ENCODE peak calls at places on chromosomes 3 and 15, in eight cellular contexts. One of them, this sample, is unnamed.

GRCh38 chr3:138493804-138494606 is 59.6 kb downstream of the ESYT3 start:
- DNase-seq in GM23338: no peak
- DNase-seq in HepG2: no peak
- DNase-seq in HCT116: no peak
- DNase-seq in A549: peak
- DNase-seq in SK-N-SH: no peak
- DNase-seq in K562: no peak
- DNase-seq in Panc1: peak
- DNase-seq in this sample: peak

GRCh38 chr3:72265250-72265649 is 480.3 kb upstream of the PROK2 start:
- DNase-seq in GM23338: peak
- DNase-seq in HepG2: no peak
- DNase-seq in HCT116: peak
- DNase-seq in A549: no peak
- DNase-seq in SK-N-SH: no peak
- DNase-seq in K562: peak
- DNase-seq in Panc1: no peak
- DNase-seq in this sample: no peak

GRCh38 chr15:35196273-35196672 is 111.2 kb upstream of the NANOGP8 start:
- DNase-seq in GM23338: peak
- DNase-seq in HepG2: no peak
- DNase-seq in HCT116: no peak
- DNase-seq in A549: no peak
- DNase-seq in SK-N-SH: no peak
- DNase-seq in K562: no peak
- DNase-seq in Panc1: no peak
- DNase-seq in this sample: no peak

GRCh38 chr15:63319065-63319464 is 41.7 kb downstream of the APH1B start:
- DNase-seq in GM23338: no peak
- DNase-seq in HepG2: no peak
- DNase-seq in HCT116: no peak
- DNase-seq in A549: no peak
- DNase-seq in SK-N-SH: no peak
- DNase-seq in K562: no peak
- DNase-seq in Panc1: no peak
- DNase-seq in this sample: no peak

GRCh38 chr3:28376424-28376823 is 27.8 kb upstream of the AZI2 start:
- DNase-seq in GM23338: no peak
- DNase-seq in HepG2: no peak
- DNase-seq in HCT116: no peak
- DNase-seq in A549: no peak
- DNase-seq in SK-N-SH: no peak
- DNase-seq in K562: no peak
- DNase-seq in Panc1: no peak
- DNase-seq in this sample: peak

GRCh38 chr3:168040624-168041208 is 55.0 kb downstream of the GOLIM4 start:
- DNase-seq in GM23338: peak
- DNase-seq in HepG2: peak
- DNase-seq in HCT116: peak
- DNase-seq in A549: peak
- DNase-seq in SK-N-SH: peak
- DNase-seq in K562: no peak
- DNase-seq in Panc1: peak
- DNase-seq in this sample: peak

GRCh38 chr3:183265157-183265642 is 12.1 kb downstream of the B3GNT5 start:
- DNase-seq in GM23338: peak
- DNase-seq in HepG2: no peak
- DNase-seq in HCT116: no peak
- DNase-seq in A549: no peak
- DNase-seq in SK-N-SH: no peak
- DNase-seq in K562: no peak
- DNase-seq in Panc1: no peak
- DNase-seq in this sample: peak

GRCh38 chr15:66405605-66406004 is 18.9 kb downstream of the MAP2K1 start:
- DNase-seq in GM23338: no peak
- DNase-seq in HepG2: no peak
- DNase-seq in HCT116: no peak
- DNase-seq in A549: no peak
- DNase-seq in SK-N-SH: no peak
- DNase-seq in K562: no peak
- DNase-seq in Panc1: no peak
- DNase-seq in this sample: no peak

GRCh38 chr3:134432236-134432635 is 53.5 kb downstream of the ANAPC13 start:
- DNase-seq in GM23338: no peak
- DNase-seq in HepG2: no peak
- DNase-seq in HCT116: no peak
- DNase-seq in A549: no peak
- DNase-seq in SK-N-SH: no peak
- DNase-seq in K562: no peak
- DNase-seq in Panc1: no peak
- DNase-seq in this sample: no peak

GRCh38 chr15:40870716-40871115 is 3.3 kb downstream of the RHOV start:
- DNase-seq in GM23338: no peak
- DNase-seq in HepG2: no peak
- DNase-seq in HCT116: no peak
- DNase-seq in A549: no peak
- DNase-seq in SK-N-SH: no peak
- DNase-seq in K562: no peak
- DNase-seq in Panc1: no peak
- DNase-seq in this sample: no peak

GRCh38 chr3:149831321-149831720 is 18.3 kb downstream of the RNF13 start:
- DNase-seq in GM23338: no peak
- DNase-seq in HepG2: no peak
- DNase-seq in HCT116: no peak
- DNase-seq in A549: no peak
- DNase-seq in SK-N-SH: no peak
- DNase-seq in K562: no peak
- DNase-seq in Panc1: no peak
- DNase-seq in this sample: no peak

GRCh38 chr3:129224984-129225393 is 24.4 kb upstream of the COPG1 start:
- DNase-seq in GM23338: no peak
- DNase-seq in HepG2: peak
- DNase-seq in HCT116: no peak
- DNase-seq in A549: peak
- DNase-seq in SK-N-SH: peak
- DNase-seq in K562: no peak
- DNase-seq in Panc1: peak
- DNase-seq in this sample: peak

GRCh38 chr3:182364323-182364722 is 429.0 kb upstream of the ATP11B start:
- DNase-seq in GM23338: peak
- DNase-seq in HepG2: no peak
- DNase-seq in HCT116: peak
- DNase-seq in A549: no peak
- DNase-seq in SK-N-SH: peak
- DNase-seq in K562: no peak
- DNase-seq in Panc1: peak
- DNase-seq in this sample: no peak

GRCh38 chr3:141454906-141455602 is 31.8 kb upstream of the RASA2 start:
- DNase-seq in GM23338: peak
- DNase-seq in HepG2: peak
- DNase-seq in HCT116: peak
- DNase-seq in A549: peak
- DNase-seq in SK-N-SH: peak
- DNase-seq in K562: peak
- DNase-seq in Panc1: peak
- DNase-seq in this sample: no peak

GRCh38 chr3:31921833-31922232 is 59.2 kb downstream of the OSBPL10 start:
- DNase-seq in GM23338: no peak
- DNase-seq in HepG2: no peak
- DNase-seq in HCT116: no peak
- DNase-seq in A549: no peak
- DNase-seq in SK-N-SH: no peak
- DNase-seq in K562: no peak
- DNase-seq in Panc1: no peak
- DNase-seq in this sample: no peak
- TF ChIP-seq REST in GM23338: no peak
- TF ChIP-seq REST in HepG2: no peak
- TF ChIP-seq REST in HCT116: no peak
- TF ChIP-seq REST in A549: no peak
- TF ChIP-seq REST in SK-N-SH: no peak
- TF ChIP-seq REST in K562: no peak
- TF ChIP-seq REST in Panc1: no peak
- TF ChIP-seq REST in this sample: no peak

DNA sequence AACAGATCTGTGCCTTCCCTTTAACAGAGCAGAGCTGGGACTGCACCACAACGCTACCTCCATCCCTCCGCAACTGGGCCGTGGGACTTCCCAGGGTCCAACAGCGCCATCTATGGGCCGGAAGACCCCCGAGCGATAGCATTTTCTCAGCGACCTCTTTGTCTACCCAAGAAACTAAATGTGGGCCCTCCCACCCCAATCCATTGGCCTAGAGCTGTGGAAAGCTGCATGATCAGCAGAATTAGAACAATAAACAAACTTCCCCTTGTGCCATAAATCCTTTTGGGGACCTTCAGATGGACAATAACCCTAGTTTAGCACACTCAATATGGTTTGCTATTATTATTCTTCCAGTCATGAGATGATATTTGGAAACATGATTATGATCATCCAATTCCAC is 74.8 kb upstream of the NTRK3 start:
- DNase-seq in GM23338: peak
- DNase-seq in HepG2: peak
- DNase-seq in HCT116: peak
- DNase-seq in A549: peak
- DNase-seq in SK-N-SH: peak
- DNase-seq in K562: peak
- DNase-seq in Panc1: peak
- DNase-seq in this sample: peak
- TF ChIP-seq REST in GM23338: no peak
- TF ChIP-seq REST in HepG2: no peak
- TF ChIP-seq REST in HCT116: no peak
- TF ChIP-seq REST in A549: no peak
- TF ChIP-seq REST in SK-N-SH: no peak
- TF ChIP-seq REST in K562: no peak
- TF ChIP-seq REST in Panc1: no peak
- TF ChIP-seq REST in this sample: no peak

GRCh38 chr15:37132826-37133417 is 32.6 kb upstream of the MEIS2 start:
- DNase-seq in GM23338: no peak
- DNase-seq in HepG2: no peak
- DNase-seq in HCT116: no peak
- DNase-seq in A549: no peak
- DNase-seq in SK-N-SH: no peak
- DNase-seq in K562: no peak
- DNase-seq in Panc1: no peak
- DNase-seq in this sample: no peak

GRCh38 chr15:37134244-37134643 is 33.9 kb upstream of the MEIS2 start:
- DNase-seq in GM23338: no peak
- DNase-seq in HepG2: no peak
- DNase-seq in HCT116: no peak
- DNase-seq in A549: no peak
- DNase-seq in SK-N-SH: no peak
- DNase-seq in K562: no peak
- DNase-seq in Panc1: no peak
- DNase-seq in this sample: no peak

GRCh38 chr15:37133619-37134018 is 33.3 kb upstream of the MEIS2 start:
- DNase-seq in GM23338: no peak
- DNase-seq in HepG2: no peak
- DNase-seq in HCT116: no peak
- DNase-seq in A549: no peak
- DNase-seq in SK-N-SH: no peak
- DNase-seq in K562: no peak
- DNase-seq in Panc1: no peak
- DNase-seq in this sample: no peak

GRCh38 chr15:37135225-37135624 is 34.9 kb upstream of the MEIS2 start:
- DNase-seq in GM23338: peak
- DNase-seq in HepG2: no peak
- DNase-seq in HCT116: peak
- DNase-seq in A549: no peak
- DNase-seq in SK-N-SH: no peak
- DNase-seq in K562: peak
- DNase-seq in Panc1: no peak
- DNase-seq in this sample: no peak

DNA sequence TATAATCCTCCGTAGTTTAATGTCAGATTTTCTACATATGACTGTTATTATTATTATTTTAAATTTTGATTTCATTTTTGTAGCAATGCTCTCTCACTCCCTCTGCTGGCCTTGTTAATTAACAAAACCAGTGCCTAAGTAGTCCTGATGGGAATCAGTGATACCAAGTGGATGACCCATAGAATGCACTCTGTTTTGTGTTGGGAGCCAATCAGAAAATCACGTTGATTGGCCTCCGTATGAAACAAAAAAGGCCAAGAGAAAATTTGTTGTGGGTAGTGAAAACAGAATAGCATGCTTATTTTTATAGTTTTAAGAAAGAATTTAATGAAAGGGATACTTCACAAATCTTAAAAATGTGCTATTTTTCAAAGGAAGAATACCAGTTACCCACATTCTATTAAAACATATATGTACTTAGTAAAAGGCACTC is 34.4 kb upstream of the MEIS2 start:
- DNase-seq in GM23338: peak
- DNase-seq in HepG2: peak
- DNase-seq in HCT116: peak
- DNase-seq in A549: peak
- DNase-seq in SK-N-SH: no peak
- DNase-seq in K562: peak
- DNase-seq in Panc1: no peak
- DNase-seq in this sample: no peak
- TF ChIP-seq REST in GM23338: no peak
- TF ChIP-seq REST in HepG2: no peak
- TF ChIP-seq REST in HCT116: no peak
- TF ChIP-seq REST in A549: no peak
- TF ChIP-seq REST in SK-N-SH: no peak
- TF ChIP-seq REST in K562: no peak
- TF ChIP-seq REST in Panc1: no peak
- TF ChIP-seq REST in this sample: no peak

GRCh38 chr3:56357266-56357665 is 111.0 kb downstream of the ERC2 start:
- DNase-seq in GM23338: peak
- DNase-seq in HepG2: no peak
- DNase-seq in HCT116: no peak
- DNase-seq in A549: no peak
- DNase-seq in SK-N-SH: no peak
- DNase-seq in K562: no peak
- DNase-seq in Panc1: no peak
- DNase-seq in this sample: no peak
- TF ChIP-seq REST in GM23338: no peak
- TF ChIP-seq REST in HepG2: no peak
- TF ChIP-seq REST in HCT116: no peak
- TF ChIP-seq REST in A549: no peak
- TF ChIP-seq REST in SK-N-SH: no peak
- TF ChIP-seq REST in K562: no peak
- TF ChIP-seq REST in Panc1: no peak
- TF ChIP-seq REST in this sample: no peak

GRCh38 chr3:180657094-180657493 is 22.2 kb downstream of the CCDC39 start:
- DNase-seq in GM23338: no peak
- DNase-seq in HepG2: no peak
- DNase-seq in HCT116: no peak
- DNase-seq in A549: no peak
- DNase-seq in SK-N-SH: no peak
- DNase-seq in K562: no peak
- DNase-seq in Panc1: no peak
- DNase-seq in this sample: no peak

DNA sequence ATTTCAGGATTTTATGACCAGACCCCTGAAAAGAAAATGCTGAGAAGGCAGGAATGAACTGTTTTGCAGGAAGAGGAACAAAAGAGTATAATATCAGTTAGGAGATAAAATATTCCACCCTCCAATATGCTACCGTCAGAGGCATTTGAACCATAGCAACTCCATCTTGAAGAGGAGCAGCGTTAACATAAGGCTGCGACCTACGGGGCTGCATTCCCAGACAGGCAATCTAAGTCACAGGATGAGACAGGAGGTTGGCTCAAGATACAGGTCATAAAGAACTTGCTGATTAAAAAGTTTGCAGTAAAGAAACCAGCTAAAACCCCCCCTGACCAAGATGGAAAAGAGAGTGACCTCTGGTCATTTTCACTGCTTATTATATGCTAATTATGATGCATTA is 22.9 kb downstream of the CCDC39 start:
- DNase-seq in GM23338: no peak
- DNase-seq in HepG2: no peak
- DNase-seq in HCT116: no peak
- DNase-seq in A549: no peak
- DNase-seq in SK-N-SH: no peak
- DNase-seq in K562: no peak
- DNase-seq in Panc1: no peak
- DNase-seq in this sample: no peak
- TF ChIP-seq REST in GM23338: no peak
- TF ChIP-seq REST in HepG2: no peak
- TF ChIP-seq REST in HCT116: no peak
- TF ChIP-seq REST in A549: no peak
- TF ChIP-seq REST in SK-N-SH: no peak
- TF ChIP-seq REST in K562: no peak
- TF ChIP-seq REST in Panc1: no peak
- TF ChIP-seq REST in this sample: no peak